ENCODE peak calls at places on chromosomes 6 and 20, in eight cellular contexts. One of them, this sample, is unnamed.

GRCh38 chr6:42404494-42404893 is 47.2 kb downstream of the TRERF1 start:
- DNase-seq in H1: peak
- DNase-seq in HCT116: peak
- DNase-seq in fibroblast of lung: peak
- DNase-seq in Karpas-422: no peak
- DNase-seq in endothelial cell of umbilical vein: peak
- DNase-seq in IMR-90: peak
- DNase-seq in SK-N-SH: no peak
- DNase-seq in this sample: peak

GRCh38 chr6:85404497-85405174 is 45.2 kb upstream of the NT5E start:
- DNase-seq in H1: no peak
- DNase-seq in HCT116: peak
- DNase-seq in fibroblast of lung: peak
- DNase-seq in Karpas-422: no peak
- DNase-seq in endothelial cell of umbilical vein: peak
- DNase-seq in IMR-90: peak
- DNase-seq in SK-N-SH: no peak
- DNase-seq in this sample: no peak

GRCh38 chr6:34468378-34468892 is 2.6 kb downstream of the PACSIN1 start:
- DNase-seq in H1: no peak
- DNase-seq in HCT116: no peak
- DNase-seq in fibroblast of lung: no peak
- DNase-seq in Karpas-422: peak
- DNase-seq in endothelial cell of umbilical vein: no peak
- DNase-seq in IMR-90: no peak
- DNase-seq in SK-N-SH: no peak
- DNase-seq in this sample: no peak

GRCh38 chr6:100464910-100465700 is at the start of gene SIM1:
- DNase-seq in H1: peak
- DNase-seq in HCT116: no peak
- DNase-seq in fibroblast of lung: peak
- DNase-seq in Karpas-422: no peak
- DNase-seq in endothelial cell of umbilical vein: peak
- DNase-seq in IMR-90: peak
- DNase-seq in SK-N-SH: peak
- DNase-seq in this sample: peak

GRCh38 chr6:56685102-56685733 is 42.5 kb upstream of the DST start:
- DNase-seq in H1: no peak
- DNase-seq in HCT116: no peak
- DNase-seq in fibroblast of lung: no peak
- DNase-seq in Karpas-422: no peak
- DNase-seq in endothelial cell of umbilical vein: no peak
- DNase-seq in IMR-90: no peak
- DNase-seq in SK-N-SH: no peak
- DNase-seq in this sample: no peak

GRCh38 chr20:17969276-17969883 is 562 bp downstream of the MGME1 start:
- DNase-seq in H1: no peak
- DNase-seq in HCT116: no peak
- DNase-seq in fibroblast of lung: no peak
- DNase-seq in Karpas-422: peak
- DNase-seq in endothelial cell of umbilical vein: no peak
- DNase-seq in IMR-90: no peak
- DNase-seq in SK-N-SH: peak
- DNase-seq in this sample: peak

GRCh38 chr20:44089987-44090674 is 96.9 kb downstream of the JPH2 start:
- DNase-seq in H1: no peak
- DNase-seq in HCT116: peak
- DNase-seq in fibroblast of lung: peak
- DNase-seq in Karpas-422: peak
- DNase-seq in endothelial cell of umbilical vein: peak
- DNase-seq in IMR-90: peak
- DNase-seq in SK-N-SH: no peak
- DNase-seq in this sample: no peak

GRCh38 chr6:151018035-151018434 is 152.5 kb downstream of the MTHFD1L start:
- DNase-seq in H1: no peak
- DNase-seq in HCT116: peak
- DNase-seq in fibroblast of lung: peak
- DNase-seq in Karpas-422: no peak
- DNase-seq in endothelial cell of umbilical vein: no peak
- DNase-seq in IMR-90: peak
- DNase-seq in SK-N-SH: no peak
- DNase-seq in this sample: no peak

GRCh38 chr6:16409531-16410441 is 171.4 kb downstream of the GMPR start:
- DNase-seq in H1: peak
- DNase-seq in HCT116: peak
- DNase-seq in fibroblast of lung: peak
- DNase-seq in Karpas-422: peak
- DNase-seq in endothelial cell of umbilical vein: peak
- DNase-seq in IMR-90: peak
- DNase-seq in SK-N-SH: peak
- DNase-seq in this sample: peak

GRCh38 chr6:25883991-25884390 is 9.9 kb upstream of the SLC17A3 start:
- DNase-seq in H1: no peak
- DNase-seq in HCT116: no peak
- DNase-seq in fibroblast of lung: peak
- DNase-seq in Karpas-422: no peak
- DNase-seq in endothelial cell of umbilical vein: no peak
- DNase-seq in IMR-90: peak
- DNase-seq in SK-N-SH: no peak
- DNase-seq in this sample: no peak

GRCh38 chr20:56974499-56975250 is 291.8 kb downstream of the BMP7 start:
- DNase-seq in H1: peak
- DNase-seq in HCT116: peak
- DNase-seq in fibroblast of lung: peak
- DNase-seq in Karpas-422: peak
- DNase-seq in endothelial cell of umbilical vein: no peak
- DNase-seq in IMR-90: peak
- DNase-seq in SK-N-SH: no peak
- DNase-seq in this sample: peak

GRCh38 chr6:22583927-22584326 is 14.6 kb downstream of the HDGFL1 start:
- DNase-seq in H1: no peak
- DNase-seq in HCT116: no peak
- DNase-seq in fibroblast of lung: no peak
- DNase-seq in Karpas-422: no peak
- DNase-seq in endothelial cell of umbilical vein: no peak
- DNase-seq in IMR-90: no peak
- DNase-seq in SK-N-SH: no peak
- DNase-seq in this sample: no peak

GRCh38 chr6:47134476-47135189 is 92.5 kb upstream of the ADGRF1 start:
- DNase-seq in H1: no peak
- DNase-seq in HCT116: peak
- DNase-seq in fibroblast of lung: peak
- DNase-seq in Karpas-422: no peak
- DNase-seq in endothelial cell of umbilical vein: peak
- DNase-seq in IMR-90: peak
- DNase-seq in SK-N-SH: no peak
- DNase-seq in this sample: no peak

GRCh38 chr6:84583784-84584183 is 180.6 kb downstream of the TBX18 start:
- DNase-seq in H1: no peak
- DNase-seq in HCT116: no peak
- DNase-seq in fibroblast of lung: peak
- DNase-seq in Karpas-422: no peak
- DNase-seq in endothelial cell of umbilical vein: peak
- DNase-seq in IMR-90: peak
- DNase-seq in SK-N-SH: no peak
- DNase-seq in this sample: no peak

GRCh38 chr6:135739288-135739687 is 112.2 kb upstream of the PDE7B start:
- DNase-seq in H1: no peak
- DNase-seq in HCT116: no peak
- DNase-seq in fibroblast of lung: peak
- DNase-seq in Karpas-422: no peak
- DNase-seq in endothelial cell of umbilical vein: no peak
- DNase-seq in IMR-90: peak
- DNase-seq in SK-N-SH: no peak
- DNase-seq in this sample: no peak

GRCh38 chr6:126076992-126077664 is 90.8 kb downstream of the TRMT11 start:
- DNase-seq in H1: no peak
- DNase-seq in HCT116: no peak
- DNase-seq in fibroblast of lung: no peak
- DNase-seq in Karpas-422: no peak
- DNase-seq in endothelial cell of umbilical vein: no peak
- DNase-seq in IMR-90: no peak
- DNase-seq in SK-N-SH: no peak
- DNase-seq in this sample: no peak

GRCh38 chr6:36028088-36028886 is 679 bp downstream of the MAPK14 start:
- DNase-seq in H1: no peak
- DNase-seq in HCT116: no peak
- DNase-seq in fibroblast of lung: peak
- DNase-seq in Karpas-422: peak
- DNase-seq in endothelial cell of umbilical vein: peak
- DNase-seq in IMR-90: peak
- DNase-seq in SK-N-SH: peak
- DNase-seq in this sample: no peak

DNA sequence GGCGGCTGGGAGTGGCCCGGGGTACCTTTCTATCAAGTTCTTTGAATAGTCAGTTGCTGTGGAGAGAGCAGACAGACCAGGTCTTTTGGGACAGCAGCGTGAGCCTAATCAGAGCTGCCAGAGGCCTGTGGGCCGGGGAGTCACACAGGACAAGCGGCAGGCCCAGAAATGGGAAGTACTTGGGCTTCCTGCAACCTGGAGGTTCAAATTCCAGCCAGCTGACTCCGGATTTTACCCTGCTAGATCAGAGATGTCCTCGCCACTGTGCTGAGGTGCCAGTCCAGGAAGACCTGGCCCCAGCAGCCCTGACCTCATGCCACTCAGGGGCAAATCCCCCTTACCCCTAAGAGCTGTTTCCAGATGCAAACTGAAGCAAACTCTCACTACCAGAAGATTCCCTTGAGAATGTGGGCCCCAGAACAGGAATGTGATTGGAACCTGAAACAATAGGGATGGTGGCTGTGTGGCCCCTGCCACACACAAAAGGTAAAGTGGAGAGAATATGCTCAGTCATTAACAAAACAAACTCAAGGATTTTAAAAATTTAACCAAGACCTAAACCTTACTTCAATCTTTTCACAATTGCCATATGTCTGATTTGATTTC is 9.7 kb downstream of the BEND3 start:
- DNase-seq in H1: no peak
- DNase-seq in HCT116: no peak
- DNase-seq in fibroblast of lung: no peak
- DNase-seq in Karpas-422: no peak
- DNase-seq in endothelial cell of umbilical vein: peak
- DNase-seq in IMR-90: no peak
- DNase-seq in SK-N-SH: no peak
- DNase-seq in this sample: peak
- H3K9ac ChIP-seq in H1: no peak
- H3K9ac ChIP-seq in HCT116: no peak
- H3K9ac ChIP-seq in fibroblast of lung: no peak
- H3K9ac ChIP-seq in Karpas-422: no peak
- H3K9ac ChIP-seq in endothelial cell of umbilical vein: no peak
- H3K9ac ChIP-seq in IMR-90: no peak
- H3K9ac ChIP-seq in SK-N-SH: no peak
- H3K9ac ChIP-seq in this sample: no peak

DNA sequence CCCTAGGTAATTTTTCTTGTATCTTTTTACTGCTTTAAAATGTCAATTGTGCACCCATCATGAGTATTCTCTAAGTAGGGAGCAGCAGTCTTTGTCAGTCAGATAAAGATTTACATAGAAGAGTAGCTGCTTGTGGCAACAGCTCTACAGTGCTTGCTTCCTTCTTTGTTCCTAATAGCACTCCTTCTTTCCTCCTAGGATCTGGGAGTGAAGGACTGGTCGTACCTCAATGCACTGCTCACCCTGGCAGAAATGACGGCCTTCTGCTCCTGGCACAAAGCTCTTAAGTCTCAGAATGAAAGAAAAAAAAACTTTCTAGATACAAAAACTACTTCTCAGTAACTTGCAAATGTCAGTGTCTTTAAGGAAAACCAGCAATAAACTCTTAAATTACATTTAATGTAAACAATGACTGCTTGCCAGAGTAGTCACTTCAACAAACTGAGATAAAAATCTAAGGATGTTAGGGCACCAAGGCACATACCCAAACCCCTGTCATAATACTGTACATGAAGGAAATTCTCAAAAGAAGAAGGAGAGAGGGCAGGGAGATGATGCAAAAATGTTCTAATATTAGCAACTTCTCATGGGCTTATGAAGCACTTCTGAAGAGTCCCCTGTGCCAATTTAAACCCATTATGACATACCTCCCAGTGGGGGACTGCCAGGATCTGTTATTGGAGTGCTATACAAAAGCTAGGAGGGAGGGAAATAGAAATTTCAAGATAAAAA is 34.0 kb downstream of the NCOA6 start:
- DNase-seq in H1: no peak
- DNase-seq in HCT116: no peak
- DNase-seq in fibroblast of lung: peak
- DNase-seq in Karpas-422: no peak
- DNase-seq in endothelial cell of umbilical vein: peak
- DNase-seq in IMR-90: peak
- DNase-seq in SK-N-SH: no peak
- DNase-seq in this sample: peak
- H3K9ac ChIP-seq in H1: no peak
- H3K9ac ChIP-seq in HCT116: no peak
- H3K9ac ChIP-seq in fibroblast of lung: peak
- H3K9ac ChIP-seq in Karpas-422: peak
- H3K9ac ChIP-seq in endothelial cell of umbilical vein: no peak
- H3K9ac ChIP-seq in IMR-90: no peak
- H3K9ac ChIP-seq in SK-N-SH: no peak
- H3K9ac ChIP-seq in this sample: no peak

GRCh38 chr6:128932061-128932460 is 49.1 kb downstream of the LAMA2 start:
- DNase-seq in H1: no peak
- DNase-seq in HCT116: no peak
- DNase-seq in fibroblast of lung: no peak
- DNase-seq in Karpas-422: no peak
- DNase-seq in endothelial cell of umbilical vein: no peak
- DNase-seq in IMR-90: peak
- DNase-seq in SK-N-SH: no peak
- DNase-seq in this sample: no peak
- H3K9ac ChIP-seq in H1: no peak
- H3K9ac ChIP-seq in HCT116: no peak
- H3K9ac ChIP-seq in fibroblast of lung: no peak
- H3K9ac ChIP-seq in Karpas-422: no peak
- H3K9ac ChIP-seq in endothelial cell of umbilical vein: no peak
- H3K9ac ChIP-seq in IMR-90: no peak
- H3K9ac ChIP-seq in SK-N-SH: no peak
- H3K9ac ChIP-seq in this sample: no peak

GRCh38 chr6:111759836-111760785 is 113.1 kb downstream of the FYN start:
- DNase-seq in H1: no peak
- DNase-seq in HCT116: no peak
- DNase-seq in fibroblast of lung: peak
- DNase-seq in Karpas-422: peak
- DNase-seq in endothelial cell of umbilical vein: no peak
- DNase-seq in IMR-90: peak
- DNase-seq in SK-N-SH: peak
- DNase-seq in this sample: peak

GRCh38 chr6:111761783-111762312 is 111.4 kb downstream of the FYN start:
- DNase-seq in H1: no peak
- DNase-seq in HCT116: no peak
- DNase-seq in fibroblast of lung: peak
- DNase-seq in Karpas-422: peak
- DNase-seq in endothelial cell of umbilical vein: no peak
- DNase-seq in IMR-90: peak
- DNase-seq in SK-N-SH: no peak
- DNase-seq in this sample: peak

GRCh38 chr6:111758608-111759293 is 114.5 kb downstream of the FYN start:
- DNase-seq in H1: no peak
- DNase-seq in HCT116: no peak
- DNase-seq in fibroblast of lung: peak
- DNase-seq in Karpas-422: no peak
- DNase-seq in endothelial cell of umbilical vein: no peak
- DNase-seq in IMR-90: no peak
- DNase-seq in SK-N-SH: no peak
- DNase-seq in this sample: no peak

GRCh38 chr6:111757342-111757741 is 115.9 kb downstream of the FYN start:
- DNase-seq in H1: no peak
- DNase-seq in HCT116: no peak
- DNase-seq in fibroblast of lung: peak
- DNase-seq in Karpas-422: no peak
- DNase-seq in endothelial cell of umbilical vein: peak
- DNase-seq in IMR-90: peak
- DNase-seq in SK-N-SH: no peak
- DNase-seq in this sample: no peak

GRCh38 chr6:111759413-111759835 is 113.8 kb downstream of the FYN start:
- DNase-seq in H1: no peak
- DNase-seq in HCT116: no peak
- DNase-seq in fibroblast of lung: no peak
- DNase-seq in Karpas-422: no peak
- DNase-seq in endothelial cell of umbilical vein: no peak
- DNase-seq in IMR-90: peak
- DNase-seq in SK-N-SH: no peak
- DNase-seq in this sample: no peak
- H3K9ac ChIP-seq in H1: no peak
- H3K9ac ChIP-seq in HCT116: no peak
- H3K9ac ChIP-seq in fibroblast of lung: peak
- H3K9ac ChIP-seq in Karpas-422: peak
- H3K9ac ChIP-seq in endothelial cell of umbilical vein: no peak
- H3K9ac ChIP-seq in IMR-90: peak
- H3K9ac ChIP-seq in SK-N-SH: peak
- H3K9ac ChIP-seq in this sample: no peak